ENCODE peak calls at places on chromosomes 16 and 17, in four cellular contexts. F is thoracic aorta, X is sigmoid colon, E is tibial nerve. S is an unnamed sample.

GRCh38 chr16:29994613-29995329 is 646 bp downstream of the HIRIP3 start:
- DNase-seq in F (no peak), X (peak; percentile 82), E (peak; percentile 39), S (no peak)

GRCh38 chr17:43381204-43381603 is 17.6 kb upstream of the ARL4D start:
- DNase-seq in F (no peak), X (no peak), E (no peak), S (no peak)

GRCh38 chr17:73599599-73599998 is 44.6 kb downstream of the SDK2 start:
- DNase-seq in F (no peak), X (no peak), E (no peak), S (no peak)

GRCh38 chr17:57271821-57272220 is 15.5 kb downstream of the MSI2 start:
- DNase-seq in F (no peak), X (no peak), E (no peak), S (no peak)

GRCh38 chr17:79082311-79083190 is 7.9 kb downstream of the ENGASE start:
- DNase-seq in F (no peak), X (no peak), E (peak; percentile 26), S (no peak)

GRCh38 chr17:38440614-38441397 is 12.5 kb downstream of the ARHGAP23 start:
- DNase-seq in F (no peak), X (no peak), E (no peak), S (no peak)

GRCh38 chr17:78901806-78902205 is 1.2 kb downstream of the CEP295NL start:
- DNase-seq in F (no peak), X (no peak), E (no peak), S (no peak)

GRCh38 chr16:74585846-74586392 is 21.0 kb downstream of the GLG1 start:
- DNase-seq in F (no peak), X (no peak), E (no peak), S (no peak)

GRCh38 chr16:69145658-69146057 is 13.2 kb downstream of the UTP4 start:
- DNase-seq in F (no peak), X (no peak), E (no peak), S (no peak)

GRCh38 chr17:17780941-17781590 is 55.7 kb downstream of the SREBF1 start:
- DNase-seq in F (no peak), X (peak; percentile 85), E (no peak), S (peak; percentile 39)

GRCh38 chr16:29651950-29652349 is 11.1 kb upstream of the SPN start:
- DNase-seq in F (no peak), X (no peak), E (no peak), S (no peak)

GRCh38 chr17:77594416-77595209 is 363.9 kb upstream of the TNRC6C start:
- DNase-seq in F (no peak), X (peak; percentile 37), E (no peak), S (no peak)

DNA sequence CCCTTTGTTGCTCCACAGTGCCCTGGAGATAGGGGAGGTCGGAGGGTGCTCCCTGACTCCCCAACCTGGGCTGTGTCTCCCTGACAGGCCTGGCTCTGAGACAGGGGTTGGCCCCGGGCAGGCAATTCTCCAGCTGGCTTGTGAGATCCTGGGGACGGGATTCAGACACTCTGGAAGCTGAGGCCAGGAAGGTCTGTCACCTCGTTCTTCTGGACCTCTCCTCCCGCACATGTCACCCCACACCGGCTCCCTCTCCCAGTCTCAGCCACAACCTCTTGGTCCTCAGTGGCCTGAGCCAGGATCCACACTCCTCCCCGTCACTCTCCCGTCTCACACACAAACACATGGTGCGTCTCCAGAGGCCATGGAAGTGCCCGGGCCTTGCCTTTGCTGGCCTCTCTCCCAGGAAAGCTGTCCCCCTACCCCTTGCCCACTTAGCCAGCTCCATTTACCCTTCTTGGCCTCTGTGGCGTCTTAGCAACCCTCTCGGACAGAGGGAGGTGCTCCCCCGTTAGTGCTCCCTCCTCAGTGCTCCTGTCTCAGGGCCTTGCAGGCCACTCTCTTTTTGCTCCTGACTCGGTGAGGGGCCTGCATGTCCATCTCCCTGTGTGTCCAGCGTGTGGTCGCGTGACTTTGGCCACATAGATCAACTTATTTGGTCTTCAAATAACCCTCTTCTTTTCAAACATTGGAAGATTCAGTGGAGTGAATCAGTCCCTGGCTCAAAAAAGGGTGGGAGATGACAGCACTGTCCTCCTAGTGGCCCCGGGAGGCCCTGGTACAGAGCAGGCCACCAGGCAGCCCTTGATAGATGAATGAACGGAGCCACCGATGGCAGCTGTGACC is 747 bp downstream of the ADGRG3 start:
- DNase-seq in F (no peak), X (peak; percentile 59), E (no peak), S (no peak)
- H3K4me3 ChIP-seq in F (no peak overlapping the region), X (no peak overlapping the region), E (no peak overlapping the region), S (no peak overlapping the region)

DNA sequence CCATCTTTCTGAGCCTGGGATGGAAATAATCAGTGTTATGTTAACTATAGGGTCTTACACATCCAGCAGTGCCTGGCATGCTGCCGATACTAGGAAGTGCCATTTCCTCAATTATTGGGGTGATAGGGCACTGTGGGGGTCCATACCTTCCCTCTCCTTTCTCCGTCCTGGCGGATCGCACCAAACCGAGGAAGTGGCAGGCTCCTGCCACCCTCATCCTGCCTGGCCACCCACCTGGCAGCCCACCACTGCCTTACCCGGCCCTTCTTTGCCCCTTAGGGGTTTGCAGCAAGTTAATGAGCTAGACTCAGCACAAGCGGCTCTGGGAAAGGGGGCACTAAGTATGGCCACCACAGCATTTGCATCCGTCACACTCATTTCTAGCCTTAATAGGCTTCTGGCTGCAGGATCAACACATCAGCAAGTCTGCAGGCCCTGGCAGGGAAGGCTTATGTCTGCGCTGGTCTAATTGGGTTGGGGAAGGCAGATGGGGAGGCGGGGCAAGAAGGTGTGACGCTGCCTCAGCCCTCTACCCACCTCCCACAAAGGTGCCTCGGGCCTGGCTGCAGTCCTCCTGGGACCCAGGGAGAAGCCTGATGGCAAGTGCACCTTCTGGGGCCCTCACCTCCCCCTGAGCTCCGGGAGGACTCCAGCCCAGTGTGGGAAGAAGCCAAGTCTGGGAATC is 28.6 kb downstream of the DCAKD start:
- DNase-seq in F (no peak), X (no peak), E (no peak), S (no peak)
- H3K4me3 ChIP-seq in F (no peak overlapping the region), X (no peak overlapping the region), E (no peak overlapping the region), S (no peak overlapping the region)

DNA sequence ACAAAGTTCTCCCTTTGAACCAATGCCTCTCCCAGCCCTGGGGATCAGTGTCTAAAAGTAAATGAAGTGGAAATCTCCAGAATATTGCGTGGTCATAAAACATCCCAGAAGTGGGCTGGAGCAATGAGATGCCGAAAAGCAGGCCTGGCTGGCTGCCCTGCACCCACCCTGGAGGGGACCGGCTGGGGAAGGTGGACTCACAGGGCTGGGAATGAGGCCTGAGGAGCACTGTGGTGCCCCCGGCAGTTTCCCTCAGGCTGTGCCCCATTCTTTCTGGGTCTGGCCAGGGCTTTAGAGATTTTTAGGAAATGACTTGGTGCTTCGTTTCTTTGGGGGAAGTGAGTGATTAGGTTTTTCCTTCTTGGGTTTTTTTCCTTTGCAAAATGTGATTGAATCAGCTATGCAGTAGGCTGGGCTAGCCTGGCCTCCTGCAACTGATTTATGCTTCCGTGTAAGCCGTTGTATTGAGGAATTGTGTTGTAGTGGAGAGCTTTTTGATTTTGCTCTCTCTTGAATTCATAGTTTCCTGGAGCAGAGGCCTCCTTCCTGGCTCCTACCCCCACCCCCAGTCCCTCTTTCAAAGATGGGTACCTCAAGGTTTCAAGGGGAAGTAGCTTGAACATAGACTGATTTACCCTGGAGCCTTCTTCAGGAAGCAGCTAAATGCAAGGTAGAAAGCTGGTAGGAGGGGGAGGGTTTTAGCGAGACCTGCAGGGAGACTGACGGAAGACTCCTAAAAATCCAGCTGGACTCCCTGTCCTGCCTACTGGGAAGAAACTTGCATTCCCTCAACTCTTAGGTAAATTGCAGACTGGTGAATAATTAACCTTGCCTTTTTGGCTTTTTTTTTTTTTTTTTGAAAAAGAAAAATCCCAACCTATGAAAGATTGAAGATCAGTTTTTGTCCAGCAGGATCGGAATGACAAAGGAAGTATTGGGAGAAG is 170.3 kb downstream of the RAB11FIP4 start:
- DNase-seq in F (no peak), X (no peak), E (no peak), S (no peak)
- H3K4me3 ChIP-seq in F (peak overlapping the region; percentile 96), X (peak overlapping the region; percentile 67), E (peak overlapping the region; percentile 69), S (peak overlapping the region; percentile 51)

GRCh38 chr17:13593021-13593751 is 8.5 kb downstream of the HS3ST3A1 start:
- DNase-seq in F (no peak), X (no peak), E (no peak), S (no peak)

GRCh38 chr17:13592427-13592826 is 9.3 kb downstream of the HS3ST3A1 start:
- DNase-seq in F (no peak), X (no peak), E (no peak), S (no peak)

GRCh38 chr17:13593757-13594156 is 8.0 kb downstream of the HS3ST3A1 start:
- DNase-seq in F (no peak), X (no peak), E (no peak), S (no peak)

GRCh38 chr17:13594762-13595697 is 6.7 kb downstream of the HS3ST3A1 start:
- DNase-seq in F (peak; percentile 7), X (peak; percentile 85), E (peak; percentile 96), S (peak; percentile 26)

GRCh38 chr17:13594310-13594709 is 7.4 kb downstream of the HS3ST3A1 start:
- DNase-seq in F (no peak), X (no peak), E (no peak), S (no peak)
- H3K4me3 ChIP-seq in F (no peak overlapping the region), X (no peak overlapping the region), E (no peak overlapping the region), S (no peak overlapping the region)

DNA sequence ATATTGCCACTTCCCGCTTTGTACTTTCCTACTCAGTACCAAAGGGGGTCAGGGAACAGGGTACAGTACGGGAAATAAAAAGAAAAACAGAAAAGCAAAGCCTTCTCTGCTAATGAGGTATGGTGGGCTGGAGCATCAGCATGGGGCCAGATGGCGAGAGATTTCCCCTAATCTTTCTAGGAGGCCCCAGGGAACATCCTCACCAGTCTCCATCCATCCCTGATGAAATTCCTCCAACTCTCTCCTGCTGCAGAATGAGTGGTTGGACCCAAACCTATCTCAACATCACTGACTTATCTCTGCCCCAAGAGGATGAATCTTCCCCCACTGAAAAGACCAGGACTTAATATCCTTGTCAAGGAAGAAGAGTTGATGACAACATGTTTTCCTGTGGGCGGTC is 185.6 kb downstream of the C16orf78 start:
- DNase-seq in F (no peak), X (no peak), E (no peak), S (no peak)
- H3K4me3 ChIP-seq in F (no peak overlapping the region), X (no peak overlapping the region), E (no peak overlapping the region), S (no peak overlapping the region)

GRCh38 chr17:74751210-74751529 is 2.7 kb downstream of the NHERF1 start:
- DNase-seq in F (no peak), X (no peak), E (no peak), S (no peak)

GRCh38 chr17:74750039-74750326 is 1.6 kb downstream of the NHERF1 start:
- DNase-seq in F (no peak), X (no peak), E (no peak), S (no peak)

GRCh38 chr17:74749262-74750038 is 1.0 kb downstream of the NHERF1 start:
- DNase-seq in F (no peak), X (no peak), E (no peak), S (no peak)

GRCh38 chr17:74748529-74749261 is at the start of gene NHERF1:
- DNase-seq in F (peak; percentile 75), X (peak; percentile 97), E (peak; percentile 89), S (no peak)

GRCh38 chr17:74750327-74751069 is 2.1 kb downstream of the NHERF1 start:
- DNase-seq in F (no peak), X (no peak), E (no peak), S (no peak)
- H3K4me3 ChIP-seq in F (peak overlapping the region; percentile 98), X (peak overlapping the region; percentile 77), E (peak overlapping the region; percentile 96), S (peak overlapping the region; percentile 85)

S was measured in SK-N-MC.